ENCODE peak calls at places on chromosomes 16 and 17, in four cellular contexts. D is heart left ventricle, V is left ventricle myocardium inferior, M is prostate gland. G is an unnamed sample. For H3K4me1, the result is how much of the 10 kb centered on the place peaks cover.

GRCh38 chr17:82860606-82861392 is 21.0 kb upstream of the ZNF750 start:
- DNase-seq in D (no peak), V (no peak), M (no peak), G (no peak)

GRCh38 chr17:9696279-9697044 is 51.1 kb downstream of the USP43 start:
- DNase-seq in D (no peak), V (no peak), M (no peak), G (no peak)

GRCh38 chr16:57637424-57637823 is 9.0 kb downstream of the ADGRG1 start:
- DNase-seq in D (peak), V (peak), M (no peak), G (peak)

GRCh38 chr16:56424404-56424765 is 960 bp downstream of the AMFR start:
- DNase-seq in D (no peak), V (no peak), M (no peak), G (peak)

GRCh38 chr16:54390095-54390494 is 103.5 kb upstream of the IRX3 start:
- DNase-seq in D (no peak), V (no peak), M (no peak), G (no peak)

GRCh38 chr17:74832421-74832820 is 27.3 kb downstream of the GRIN2C start:
- DNase-seq in D (no peak), V (no peak), M (no peak), G (no peak)

GRCh38 chr17:60371416-60371815 is 20.5 kb downstream of the USP32 start:
- DNase-seq in D (no peak), V (no peak), M (no peak), G (no peak)

GRCh38 chr17:82941021-82942001 is 101.5 kb upstream of the ZNF750 start:
- DNase-seq in D (no peak), V (peak), M (no peak), G (peak)

GRCh38 chr16:23423496-23424049 is 29.4 kb downstream of the COG7 start:
- DNase-seq in D (peak), V (peak), M (peak), G (peak)

GRCh38 chr17:40538936-40539705 is 26.2 kb downstream of the CCR7 start:
- DNase-seq in D (no peak), V (no peak), M (no peak), G (no peak)

GRCh38 chr17:40541873-40542561 is 23.3 kb downstream of the CCR7 start:
- DNase-seq in D (peak), V (peak), M (no peak), G (peak)

GRCh38 chr17:40541060-40541872 is 24.0 kb downstream of the CCR7 start:
- DNase-seq in D (no peak), V (no peak), M (no peak), G (no peak)

GRCh38 chr17:40539711-40540411 is 25.4 kb downstream of the CCR7 start:
- DNase-seq in D (no peak), V (no peak), M (no peak), G (no peak)

DNA sequence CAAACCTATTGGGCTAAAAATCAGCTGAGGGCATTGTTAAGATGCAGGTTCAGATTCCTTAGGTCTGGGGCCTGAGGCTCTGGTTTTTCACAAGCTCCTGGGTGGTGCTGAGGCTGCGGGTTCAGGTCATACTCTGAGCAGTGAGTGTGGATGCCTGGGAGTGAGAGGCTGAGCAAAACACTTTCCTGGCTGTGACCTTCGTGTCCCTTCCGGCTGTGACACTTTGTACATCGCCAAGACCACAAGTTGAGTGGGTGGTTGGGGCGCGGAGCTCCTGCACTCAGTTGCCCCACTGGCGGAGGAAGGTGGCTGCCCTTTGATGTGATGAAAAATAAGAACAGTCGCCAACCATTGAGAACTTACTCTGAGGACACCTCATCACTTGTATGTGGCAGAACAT is 24.8 kb downstream of the CCR7 start:
- DNase-seq in D (no peak), V (no peak), M (no peak), G (no peak)
- H3K4me1 ChIP-seq in D (half or more), V (half or more), M (under half), G (half or more)

DNA sequence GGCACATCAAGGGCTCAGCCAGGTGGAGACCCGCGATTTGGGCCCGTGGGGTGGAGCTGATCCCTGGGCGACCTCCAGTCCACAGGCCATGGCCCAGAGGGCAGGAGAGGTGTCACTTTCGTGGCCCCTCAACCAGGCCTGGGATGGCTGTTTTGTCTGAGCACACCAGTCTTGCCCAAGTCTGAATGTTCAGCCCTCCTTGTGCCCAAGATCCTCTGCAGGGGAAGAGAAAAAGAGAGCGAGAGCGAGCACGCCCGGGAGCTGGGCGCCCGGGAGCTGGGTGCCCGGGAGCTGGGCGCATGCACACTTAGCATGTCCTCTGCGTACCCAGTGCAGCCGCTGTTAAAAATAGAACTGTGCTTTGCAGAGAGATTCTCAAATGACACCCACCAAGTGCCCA is 403.4 kb upstream of the TNRC6C start:
- DNase-seq in D (no peak), V (no peak), M (no peak), G (no peak)
- H3K4me1 ChIP-seq in D (under half), V (under half), M (under half), G (under half)

DNA sequence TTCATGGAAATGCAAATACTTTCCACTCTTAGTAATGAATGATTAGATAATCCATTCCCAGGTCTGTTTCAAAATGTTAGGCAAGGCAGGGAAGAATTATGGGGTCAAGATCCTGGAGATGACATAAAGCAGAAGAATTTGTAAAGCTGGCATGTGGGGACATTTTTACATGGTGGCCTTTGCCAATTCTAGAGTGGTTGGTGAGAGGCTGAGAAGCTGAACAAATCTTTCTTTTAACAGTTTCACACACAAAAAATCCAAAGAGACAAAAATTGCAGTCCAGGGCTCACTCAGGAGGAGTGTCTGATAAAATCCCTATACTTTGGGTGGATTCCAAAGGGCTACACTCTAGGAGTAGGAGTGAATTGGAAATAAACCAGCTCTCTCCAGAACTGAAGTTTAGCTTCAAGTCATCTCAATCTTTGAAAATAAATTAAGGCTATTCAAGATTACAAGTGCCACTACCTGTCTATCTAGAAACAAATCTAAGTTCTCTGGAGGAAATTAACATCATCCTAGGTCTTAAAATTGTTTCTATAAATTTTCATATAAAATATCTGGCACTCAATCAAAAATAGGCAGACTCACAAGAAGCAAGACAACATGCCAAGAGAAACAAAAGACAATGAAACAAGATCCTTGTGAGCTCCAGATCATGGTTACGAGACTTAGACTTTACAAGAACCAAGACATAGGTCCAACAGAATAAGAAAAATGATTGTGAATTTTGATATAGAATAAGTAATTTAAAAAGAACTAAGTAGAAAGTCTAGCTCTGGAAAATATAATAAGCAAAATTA is 113.0 kb upstream of the AXIN2 start:
- DNase-seq in D (no peak), V (no peak), M (no peak), G (no peak)
- H3K4me1 ChIP-seq in D (under half), V (under half), M (under half), G (under half)

DNA sequence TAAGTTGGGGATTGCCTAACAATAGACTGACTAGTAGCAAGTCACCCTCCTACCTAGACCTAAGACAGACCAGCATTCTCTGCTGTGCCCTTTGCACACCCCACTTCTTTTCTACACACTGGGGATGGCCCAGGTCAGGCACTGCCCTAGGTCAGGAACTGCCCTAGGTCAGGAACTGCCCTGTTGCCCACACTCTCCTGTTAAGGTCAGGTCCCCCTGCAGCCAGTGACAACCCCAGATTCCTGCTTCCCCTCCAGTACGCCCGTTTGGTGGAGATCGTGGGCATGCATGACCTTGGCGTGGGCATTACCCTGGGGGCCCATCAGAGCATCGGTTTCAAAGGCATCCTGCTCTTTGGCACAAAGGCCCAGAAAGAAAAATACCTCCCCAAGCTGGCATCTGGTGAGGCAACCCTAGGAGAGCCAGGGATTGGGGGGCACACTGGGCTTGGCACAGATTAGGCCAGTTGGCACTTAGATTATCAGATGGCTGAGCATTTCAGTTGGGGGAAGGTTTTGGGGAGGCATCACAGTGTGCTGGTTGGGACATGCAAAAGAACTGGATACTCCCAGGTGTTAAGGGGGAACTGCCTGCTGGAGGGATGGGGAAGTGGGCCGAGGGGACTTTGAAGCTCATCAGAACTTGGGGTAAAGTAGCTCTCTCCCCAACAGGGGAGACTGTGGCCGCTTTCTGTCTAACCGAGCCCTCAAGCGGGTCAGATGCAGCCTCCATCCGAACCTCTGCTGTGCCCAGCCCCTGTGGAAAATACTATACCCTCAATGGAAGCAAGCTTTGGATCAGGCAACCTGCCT is 1.7 kb downstream of the ACADVL start:
- DNase-seq in D (no peak), V (no peak), M (no peak), G (no peak)
- H3K4me1 ChIP-seq in D (under half), V (half or more), M (under half), G (half or more)

GRCh38 chr17:61382796-61383688 is 16.6 kb upstream of the TBX2 start:
- DNase-seq in D (no peak), V (no peak), M (no peak), G (no peak)
- H3K4me1 ChIP-seq in D (under half), V (under half), M (under half), G (under half)

GRCh38 chr16:3576211-3576610 is 992 bp downstream of the NLRC3 start:
- DNase-seq in D (no peak), V (no peak), M (no peak), G (no peak)
- H3K4me1 ChIP-seq in D (under half), V (under half), M (under half), G (under half)

GRCh38 chr16:84540194-84540593 is 35.7 kb upstream of the MEAK7 start:
- DNase-seq in D (no peak), V (no peak), M (no peak), G (no peak)
- H3K4me1 ChIP-seq in D (under half), V (under half), M (under half), G (under half)

DNA sequence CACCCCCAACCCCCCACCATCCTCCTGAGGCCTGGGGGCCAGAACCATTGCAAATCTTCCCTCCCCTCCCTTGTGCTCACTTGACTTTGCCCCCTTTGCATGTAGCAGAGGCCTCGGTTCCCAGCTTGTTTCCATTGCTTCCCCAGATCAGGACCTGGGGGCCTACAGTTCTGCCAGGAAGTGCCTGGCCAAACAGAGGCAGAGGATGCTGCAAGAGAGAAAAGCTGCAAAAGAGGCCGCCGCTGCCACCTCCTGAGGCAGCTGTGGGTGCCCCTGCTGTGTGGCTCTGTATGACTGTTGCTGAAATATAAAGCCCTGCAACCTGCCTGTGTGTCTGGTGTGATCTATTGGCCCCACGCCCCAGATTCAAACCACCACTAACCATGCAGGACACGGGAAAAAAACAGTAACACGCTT is 2.3 kb downstream of the NDUFB10 start:
- DNase-seq in D (no peak), V (no peak), M (no peak), G (no peak)
- H3K4me1 ChIP-seq in D (under half), V (half or more), M (under half), G (under half)

GRCh38 chr17:4862720-4863119 is 29.6 kb downstream of the MINK1 start:
- DNase-seq in D (no peak), V (no peak), M (no peak), G (no peak)
- H3K4me1 ChIP-seq in D (under half), V (under half), M (under half), G (under half)